ENCODE peak calls at places on chromosomes 6 and 20, in eight cellular contexts. A is Daoy; M is right lobe of liver; X is stimulated activated CD4-positive, alpha-beta T cell treated with anti-CD3 and anti-CD28 coated beads, Interleukin-2, amount 100 ng/mL, for 48 hours; S is HEK293T; Y is kidney glomerular epithelial cell; G is astrocyte; J is T47D. T is an unnamed sample.

GRCh38 chr6:114216789-114217467 is 125.9 kb downstream of the HS3ST5 start:
- DNase-seq in A (no peak), M (no peak), X (no peak), S (no peak), Y (no peak), G (no peak), J (no peak), T (no peak)

GRCh38 chr6:24802271-24803059 is 3.7 kb upstream of the ARMH2 start:
- DNase-seq in A (no peak), M (no peak), X (no peak), S (no peak), Y (no peak), G (no peak), J (no peak), T (no peak)

GRCh38 chr20:47305667-47306066 is 50.8 kb downstream of the ZMYND8 start:
- DNase-seq in A (no peak), M (no peak), X (no peak), S (no peak), Y (no peak), G (no peak), J (no peak), T (no peak)

GRCh38 chr6:97841763-97842162 is 558.7 kb upstream of the MMS22L start:
- DNase-seq in A (peak), M (no peak), X (no peak), S (no peak), Y (no peak), G (peak), J (no peak), T (no peak)

GRCh38 chr6:10316327-10316726 is 98.5 kb downstream of the TFAP2A start:
- DNase-seq in A (peak), M (no peak), X (no peak), S (peak), Y (no peak), G (peak), J (peak), T (no peak)

GRCh38 chr6:5142915-5143314 is 57.8 kb downstream of the PPP1R3G start:
- DNase-seq in A (no peak), M (no peak), X (no peak), S (no peak), Y (no peak), G (no peak), J (no peak), T (no peak)

GRCh38 chr6:52155791-52156576 is 30.2 kb upstream of the IL17A start:
- DNase-seq in A (peak), M (no peak), X (no peak), S (no peak), Y (no peak), G (peak), J (peak), T (no peak)

GRCh38 chr6:30234361-30234760 is 21.2 kb upstream of the TRIM26 start:
- DNase-seq in A (no peak), M (no peak), X (no peak), S (no peak), Y (no peak), G (no peak), J (no peak), T (no peak)

GRCh38 chr6:166736606-166737005 is 109.6 kb upstream of the RPS6KA2 start:
- DNase-seq in A (peak), M (no peak), X (no peak), S (no peak), Y (peak), G (peak), J (no peak), T (no peak)